ENCODE peak calls at places on chromosomes 13 and 19, in six cellular contexts. Y is mucosa of descending colon, G is colonic mucosa, F is choroid plexus epithelial cell, U is ovary, E is ascending aorta. B is an unnamed sample.

GRCh38 chr13:111336666-111337065 is 16.2 kb downstream of the TEX29 start:
- DNase-seq in F (peak; percentile 4), G (no peak), U (no peak), E (no peak), Y (no peak), B (peak; percentile 8)

GRCh38 chr13:109479991-109480696 is 306.2 kb downstream of the IRS2 start:
- DNase-seq in E (no peak), Y (no peak), U (no peak), F (peak; percentile 89), G (no peak), B (peak; percentile 73)

GRCh38 chr13:32941368-32941767 is 74.9 kb upstream of the KL start:
- DNase-seq in E (no peak), F (peak; percentile 64), Y (no peak), U (no peak), G (no peak), B (peak; percentile 10)

GRCh38 chr13:100381595-100382224 is 206.9 kb downstream of the GGACT start:
- DNase-seq in F (peak; percentile 31), Y (no peak), E (no peak), U (no peak), G (no peak), B (no peak)

GRCh38 chr19:37304190-37304883 is 66.6 kb upstream of the ZNF527 start:
- DNase-seq in F (no peak), E (no peak), Y (peak; percentile 30), U (peak; percentile 57), G (no peak), B (no peak)

GRCh38 chr13:113668491-113668971 is 1.5 kb downstream of the GRK1 start:
- DNase-seq in G (no peak), U (peak; percentile 9), Y (peak; percentile 20), E (no peak), F (no peak), B (no peak)

GRCh38 chr19:33720691-33721682 is 75.7 kb upstream of the KCTD15 start:
- DNase-seq in G (no peak), E (no peak), Y (no peak), F (no peak), U (no peak), B (no peak)

GRCh38 chr13:52109096-52109495 is 19.8 kb downstream of the NEK5 start:
- DNase-seq in E (no peak), G (no peak), F (no peak), Y (no peak), U (no peak), B (no peak)

GRCh38 chr19:35030257-35031071 is at the start of gene SCN1B:
- DNase-seq in U (peak; percentile 72), F (peak; percentile 59), E (no peak), Y (peak; percentile 70), G (no peak), B (peak; percentile 64)

GRCh38 chr13:74669149-74669548 is 534.9 kb upstream of the KLF12 start:
- DNase-seq in G (no peak), E (no peak), F (no peak), U (no peak), Y (no peak), B (no peak)

GRCh38 chr19:14167013-14167593 is 30.7 kb upstream of the ASF1B start:
- DNase-seq in E (no peak), Y (no peak), F (no peak), U (no peak), G (no peak), B (no peak)

GRCh38 chr19:54390942-54391577 is 24.2 kb upstream of the TTYH1 start:
- DNase-seq in G (peak; percentile 51), Y (no peak), U (no peak), F (peak; percentile 81), E (no peak), B (peak; percentile 76)

GRCh38 chr19:1854542-1855039 is 6.3 kb upstream of the REXO1 start:
- DNase-seq in Y (peak; percentile 69), G (peak; percentile 52), U (no peak), F (no peak), E (no peak), B (no peak)

GRCh38 chr19:51462681-51463080 is 4.4 kb upstream of the SIGLEC8 start:
- DNase-seq in E (no peak), F (no peak), U (no peak), G (no peak), Y (no peak), B (no peak)

GRCh38 chr13:112583592-112584277 is 4.2 kb downstream of the TUBGCP3 start:
- DNase-seq in Y (no peak), F (no peak), E (peak; percentile 30), G (peak; percentile 43), U (no peak), B (no peak)

GRCh38 chr19:18192673-18193387 is at the start of gene MPV17L2:
- DNase-seq in Y (peak; percentile 98), G (peak; percentile 99), E (peak; percentile 98), F (peak; percentile 100), U (peak; percentile 98), B (peak; percentile 100)

GRCh38 chr19:18193388-18194207 is 580 bp downstream of the MPV17L2 start:
- DNase-seq in U (peak; percentile 82), G (peak; percentile 44), F (no peak), Y (peak; percentile 38), E (no peak), B (no peak)

GRCh38 chr19:18194208-18194530 is 1.2 kb downstream of the MPV17L2 start:
- DNase-seq in E (no peak), F (no peak), Y (no peak), G (no peak), U (no peak), B (no peak)

GRCh38 chr19:18196511-18196845 is 3.5 kb downstream of the MPV17L2 start:
- DNase-seq in E (no peak), F (no peak), Y (no peak), U (no peak), G (no peak), B (no peak)

DNA sequence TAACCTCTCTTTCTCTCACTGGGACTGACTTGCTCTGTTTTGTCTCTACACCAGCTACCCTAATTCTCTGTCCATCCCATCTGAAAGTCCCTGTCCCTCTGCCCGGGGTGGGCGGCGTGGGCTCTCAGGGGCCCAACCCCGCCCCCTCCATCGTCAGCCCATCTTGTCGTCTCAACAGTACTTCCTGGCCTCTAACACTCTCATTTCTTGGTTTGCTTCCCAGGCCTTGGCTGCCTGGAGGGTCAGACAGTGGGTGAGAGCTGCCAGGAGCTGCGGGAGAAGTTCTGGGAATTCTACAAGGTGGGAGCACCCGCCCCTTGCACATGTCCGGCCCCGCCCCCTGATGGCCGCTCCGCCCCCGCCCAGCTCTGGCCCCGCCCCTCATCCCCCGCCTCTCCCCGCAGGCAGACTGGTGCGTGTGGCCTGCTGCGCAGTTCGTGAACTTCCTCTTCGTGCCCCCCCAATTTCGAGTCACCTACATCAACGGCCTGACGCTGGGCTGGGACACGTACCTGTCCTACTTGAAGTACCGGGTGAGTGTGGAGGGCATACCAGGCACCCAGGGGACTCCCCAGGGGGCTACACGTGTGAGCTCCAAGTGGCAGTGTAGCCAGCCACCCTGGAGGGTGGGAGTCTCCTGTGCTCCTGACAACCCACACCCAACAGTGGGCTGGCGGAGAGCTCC is 1.7 kb downstream of the MPV17L2 start:
- DNase-seq in U (peak; percentile 79), E (no peak), G (peak; percentile 41), Y (peak; percentile 59), F (peak; percentile 29), B (peak; percentile 56)
- H3K4me3 ChIP-seq in U (peak overlapping the region; percentile 62), E (peak overlapping the region; percentile 96), G (peak overlapping the region; percentile 5), Y (no peak overlapping the region), F (peak overlapping the region; percentile 20), B (peak overlapping the region; percentile 82)

GRCh38 chr19:45403272-45403671 is 1.6 kb downstream of the PPP1R13L start:
- DNase-seq in F (no peak), G (no peak), U (no peak), E (no peak), Y (no peak), B (no peak)

GRCh38 chr19:45403781-45404556 is 900 bp downstream of the PPP1R13L start:
- DNase-seq in U (peak; percentile 63), G (peak; percentile 82), E (no peak), F (peak; percentile 54), Y (peak; percentile 87), B (peak; percentile 39)

GRCh38 chr19:45401815-45402468 is 2.9 kb downstream of the PPP1R13L start:
- DNase-seq in Y (no peak), G (no peak), U (no peak), F (no peak), E (no peak), B (peak; percentile 36)

GRCh38 chr19:45404557-45405434 is at the start of gene PPP1R13L:
- DNase-seq in F (peak; percentile 85), G (peak; percentile 92), Y (peak; percentile 94), U (peak; percentile 76), E (peak; percentile 69), B (peak; percentile 85)

DNA sequence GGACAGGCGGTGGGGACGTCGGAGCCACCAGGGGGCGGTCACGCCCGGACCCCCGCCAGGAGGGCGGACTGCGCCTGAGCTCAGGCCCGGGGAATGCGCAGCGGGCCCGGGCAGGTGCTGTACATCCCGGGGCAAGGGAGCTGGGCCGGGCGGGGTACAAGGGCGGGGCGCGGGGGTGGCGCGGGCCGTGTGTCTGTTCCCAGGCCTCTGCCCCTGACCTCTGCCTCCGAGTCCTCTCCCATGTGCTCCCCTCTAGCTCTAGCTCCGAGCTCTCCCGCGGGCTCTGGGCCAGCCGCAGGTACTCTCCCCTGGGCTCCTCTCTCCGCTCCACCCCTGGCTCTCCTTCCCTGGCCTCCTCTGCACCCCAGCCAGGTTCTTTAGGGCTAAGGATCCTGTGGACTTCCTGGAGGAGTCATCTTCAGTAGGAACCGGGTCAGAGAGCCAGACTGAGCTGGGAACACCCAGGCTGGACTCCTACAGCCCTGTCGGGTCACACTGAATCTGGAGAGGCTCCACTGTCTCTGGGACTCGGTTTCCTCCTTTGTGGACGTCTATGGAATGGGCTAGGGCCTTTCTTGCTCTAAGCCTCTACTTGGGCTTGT is 2.3 kb downstream of the PPP1R13L start:
- DNase-seq in G (peak; percentile 72), E (no peak), F (no peak), U (no peak), Y (peak; percentile 74), B (no peak)
- TF ChIP-seq CTCF in G (peak; percentile 41), E (no peak), F (no peak), U (no peak), Y (peak; percentile 11), B (no peak)

GRCh38 chr13:27971236-27971645 is 2.1 kb upstream of the CDX2 start:
- DNase-seq in U (no peak), F (no peak), E (no peak), G (peak; percentile 60), Y (peak; percentile 86), B (no peak)
- H3K4me3 ChIP-seq in U (no peak overlapping the region), F (no peak overlapping the region), E (no peak overlapping the region), G (peak overlapping the region; percentile 16), Y (no peak overlapping the region), B (no peak overlapping the region)

DNA sequence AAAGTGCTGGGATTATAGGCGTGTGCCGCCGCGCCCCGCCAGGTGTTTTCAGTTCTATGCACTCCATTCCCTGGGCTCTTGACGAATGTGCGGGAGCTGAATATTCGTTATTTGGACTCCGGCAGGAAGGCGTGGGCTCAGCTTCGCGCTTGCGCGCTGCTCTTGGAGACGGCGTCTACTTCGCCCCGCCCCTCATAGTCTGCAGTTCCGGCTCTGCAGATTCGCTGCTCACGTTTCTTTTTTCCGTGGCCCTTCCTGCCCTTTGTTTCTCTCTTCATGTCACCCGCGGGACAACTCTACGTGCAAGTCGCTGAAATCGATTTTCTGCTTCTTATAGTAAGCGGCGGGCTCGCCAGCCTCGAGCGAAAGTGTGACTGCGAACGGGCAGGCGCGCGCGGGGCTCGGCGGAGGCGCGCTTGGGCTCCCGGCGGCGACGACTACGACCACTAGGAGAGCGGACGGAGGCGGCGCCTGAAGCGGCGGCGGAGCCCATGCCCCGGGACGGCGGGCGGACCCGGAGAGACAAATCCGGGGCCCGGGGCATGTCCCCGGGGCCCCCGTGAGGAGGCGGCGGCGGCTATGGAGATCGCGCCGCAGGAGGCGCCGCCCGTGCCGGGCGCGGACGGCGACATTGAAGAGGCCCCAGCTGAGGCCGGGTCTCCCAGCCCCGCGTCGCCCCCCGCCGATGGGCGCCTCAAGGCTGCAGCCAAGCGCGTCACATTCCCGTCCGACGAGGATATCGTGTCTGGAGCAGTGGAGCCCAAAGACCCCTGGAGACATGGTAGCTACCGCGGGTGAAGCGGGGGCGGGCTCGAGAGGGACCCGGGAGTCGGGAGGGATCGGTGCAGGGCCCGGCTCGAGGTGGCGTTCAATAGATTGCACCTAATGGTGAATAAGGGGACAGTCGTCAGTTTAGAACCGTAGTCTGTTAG is at the start of gene PPP1R37:
- DNase-seq in E (peak; percentile 71), F (peak; percentile 99), Y (peak; percentile 93), G (peak; percentile 96), U (peak; percentile 93), B (peak; percentile 99)
- TF ChIP-seq CTCF in E (peak; percentile 62), F (no peak), Y (no peak), G (peak; percentile 25), U (no peak), B (no peak)

B was measured in fibroblast of pulmonary artery.